ENCODE peak calls at places on chromosomes 5 and 9, in four cellular contexts. One of them, this sample, is unnamed.
A peak's percentile ranks its signal among the peaks of the same experiment; 100 is the strongest.

GRCh38 chr9:119349548-119349947 is 19.7 kb downstream of the BRINP1 start:
- DNase-seq in COLO829: no peak
- DNase-seq in fibroblast of the aortic adventitia: no peak
- DNase-seq in HuH-7: no peak
- DNase-seq in this sample: no peak

GRCh38 chr9:69466151-69466550 is 141.1 kb downstream of the ENTREP1 start:
- DNase-seq in COLO829: no peak
- DNase-seq in fibroblast of the aortic adventitia: peak; percentile 54
- DNase-seq in HuH-7: no peak
- DNase-seq in this sample: no peak

GRCh38 chr5:109936091-109936490 is 246.4 kb downstream of the MAN2A1 start:
- DNase-seq in HuH-7: no peak
- DNase-seq in COLO829: no peak
- DNase-seq in fibroblast of the aortic adventitia: no peak
- DNase-seq in this sample: no peak

GRCh38 chr5:135322271-135322670 is 76.8 kb downstream of the MACROH2A1 start:
- DNase-seq in COLO829: no peak
- DNase-seq in HuH-7: no peak
- DNase-seq in fibroblast of the aortic adventitia: no peak
- DNase-seq in this sample: no peak

GRCh38 chr5:57258943-57259342 is 85.1 kb downstream of the GPBP1 start:
- DNase-seq in COLO829: no peak
- DNase-seq in fibroblast of the aortic adventitia: no peak
- DNase-seq in HuH-7: no peak
- DNase-seq in this sample: no peak

GRCh38 chr9:120921751-120922181 is 4.8 kb downstream of the TRAF1 start:
- DNase-seq in COLO829: no peak
- DNase-seq in fibroblast of the aortic adventitia: peak; percentile 38
- DNase-seq in HuH-7: no peak
- DNase-seq in this sample: no peak

GRCh38 chr9:23162789-23163188 is 663.3 kb downstream of the ELAVL2 start:
- DNase-seq in fibroblast of the aortic adventitia: no peak
- DNase-seq in HuH-7: no peak
- DNase-seq in COLO829: no peak
- DNase-seq in this sample: no peak

GRCh38 chr9:93670208-93671029 is 94.0 kb downstream of the PHF2 start:
- DNase-seq in HuH-7: no peak
- DNase-seq in fibroblast of the aortic adventitia: peak; percentile 27
- DNase-seq in COLO829: peak; percentile 33
- DNase-seq in this sample: peak; percentile 9

GRCh38 chr9:16001856-16002255 is 449.0 kb downstream of the CCDC171 start:
- DNase-seq in COLO829: no peak
- DNase-seq in fibroblast of the aortic adventitia: peak; percentile 28
- DNase-seq in HuH-7: no peak
- DNase-seq in this sample: no peak

GRCh38 chr9:80028501-80028900 is 456.7 kb downstream of the TLE4 start:
- DNase-seq in HuH-7: no peak
- DNase-seq in fibroblast of the aortic adventitia: peak; percentile 31
- DNase-seq in COLO829: no peak
- DNase-seq in this sample: no peak